ENCODE peak calls at places on chromosomes 12 and 14, in nine cellular contexts. I is A549; L is left ventricle myocardium inferior; H is aorta; U is transverse colon; F is CD4-positive, alpha-beta memory T cell; S is uterus; C is HFF-Myc; D is CD8-positive, alpha-beta memory T cell. Y is an unnamed sample.

GRCh38 chr14:25400607-25401206 is 350.8 kb upstream of the STXBP6 start:
- DNase-seq in I (no peak), L (no peak), H (no peak), U (peak; percentile 66), F (peak; percentile 1), S (no peak), C (peak; percentile 30), D (no peak), Y (peak; percentile 31)

GRCh38 chr14:104499784-104500496 is 79.6 kb upstream of the C14orf180 start:
- DNase-seq in I (no peak), L (no peak), H (no peak), U (peak; percentile 25), F (no peak), S (no peak), C (no peak), D (no peak), Y (no peak)

GRCh38 chr14:50061664-50062437 is 54.5 kb downstream of the VCPKMT start:
- DNase-seq in I (no peak), L (no peak), H (peak; percentile 72), U (peak; percentile 79), F (peak; percentile 76), S (peak; percentile 32), C (peak; percentile 39), D (peak; percentile 60), Y (peak; percentile 95)

GRCh38 chr12:126726481-126727217 is 1540.3 kb upstream of the TMEM132C start:
- DNase-seq in I (no peak), L (no peak), H (no peak), U (no peak), F (no peak), S (no peak), C (no peak), D (no peak), Y (no peak)

GRCh38 chr14:86640288-86640687 is 1110.3 kb downstream of the FLRT2 start:
- DNase-seq in I (no peak), L (no peak), H (no peak), U (no peak), F (no peak), S (no peak), C (no peak), D (no peak), Y (no peak)

GRCh38 chr14:74934476-74935339 is 11.6 kb upstream of the RPS6KL1 start:
- DNase-seq in I (no peak), L (peak; percentile 58), H (peak; percentile 54), U (no peak), F (no peak), S (no peak), C (no peak), D (no peak), Y (no peak)

GRCh38 chr12:58046281-58046680 is 104.9 kb downstream of the ATP23 start:
- DNase-seq in I (no peak), L (no peak), H (no peak), U (no peak), F (no peak), S (no peak), C (no peak), D (no peak), Y (no peak)

GRCh38 chr12:51898506-51898905 is 8.8 kb upstream of the ACVRL1 start:
- DNase-seq in I (no peak), L (no peak), H (peak; percentile 10), U (no peak), F (no peak), S (no peak), C (no peak), D (no peak), Y (no peak)

GRCh38 chr12:63124778-63125177 is 26.2 kb downstream of the AVPR1A start:
- DNase-seq in I (no peak), L (no peak), H (no peak), U (no peak), F (no peak), S (no peak), C (no peak), D (no peak), Y (no peak)

GRCh38 chr14:69153848-69154208 is 909 bp upstream of the DCAF5 start:
- DNase-seq in I (no peak), L (peak; percentile 24), H (no peak), U (peak; percentile 28), F (no peak), S (peak; percentile 26), C (no peak), D (no peak), Y (peak; percentile 16)

GRCh38 chr14:21807975-21808374 is 134.4 kb upstream of the OR4E1 start:
- DNase-seq in I (no peak), L (no peak), H (no peak), U (no peak), F (no peak), S (no peak), C (no peak), D (no peak), Y (no peak)

GRCh38 chr14:78327426-78328210 is 157.4 kb downstream of the NRXN3 start:
- DNase-seq in I (no peak), L (no peak), H (no peak), U (no peak), F (no peak), S (no peak), C (no peak), D (no peak), Y (no peak)

GRCh38 chr14:83535396-83535906 is 1994.5 kb upstream of the FLRT2 start:
- DNase-seq in I (no peak), L (no peak), H (no peak), U (no peak), F (no peak), S (no peak), C (no peak), D (no peak), Y (no peak)

GRCh38 chr14:95045836-95046430 is 111.4 kb downstream of the DICER1 start:
- DNase-seq in I (no peak), L (no peak), H (no peak), U (no peak), F (no peak), S (peak; percentile 7), C (no peak), D (no peak), Y (no peak)

GRCh38 chr12:57579011-57579410 is 12.0 kb upstream of the PIP4K2C start:
- DNase-seq in I (no peak), L (no peak), H (no peak), U (no peak), F (no peak), S (no peak), C (no peak), D (no peak), Y (no peak)

GRCh38 chr12:87924149-87924548 is 105.1 kb downstream of the C12orf50 start:
- DNase-seq in I (no peak), L (no peak), H (no peak), U (no peak), F (no peak), S (no peak), C (no peak), D (no peak), Y (no peak)

GRCh38 chr14:70096866-70097265 is 91.9 kb downstream of the SLC8A3 start:
- DNase-seq in I (peak; percentile 13), L (no peak), H (no peak), U (no peak), F (no peak), S (no peak), C (no peak), D (no peak), Y (no peak)

GRCh38 chr12:128784030-128784770 is 39.6 kb downstream of the SLC15A4 start:
- DNase-seq in I (no peak), L (no peak), H (no peak), U (no peak), F (no peak), S (peak; percentile 29), C (no peak), D (no peak), Y (no peak)

GRCh38 chr14:52455291-52456088 is 96.8 kb downstream of the TXNDC16 start:
- DNase-seq in I (no peak), L (no peak), H (no peak), U (no peak), F (no peak), S (no peak), C (no peak), D (no peak), Y (no peak)

GRCh38 chr12:20474443-20474842 is 106.1 kb downstream of the PDE3A start:
- DNase-seq in I (no peak), L (no peak), H (no peak), U (no peak), F (no peak), S (no peak), C (no peak), D (no peak), Y (no peak)

GRCh38 chr12:56374726-56375597 is 12.3 kb upstream of the APOF start:
- DNase-seq in I (no peak), L (no peak), H (no peak), U (no peak), F (no peak), S (no peak), C (no peak), D (no peak), Y (no peak)
- H3K4me3 ChIP-seq in I (no peak overlapping the region), L (no peak overlapping the region), H (no peak overlapping the region), U (no peak overlapping the region), F (no peak overlapping the region), S (no peak overlapping the region), C (no peak overlapping the region), D (no peak overlapping the region), Y (no peak overlapping the region)

GRCh38 chr14:73754911-73755360 is 40.8 kb upstream of the PNMA1 start:
- DNase-seq in I (no peak), L (peak; percentile 61), H (peak; percentile 70), U (peak; percentile 59), F (no peak), S (peak; percentile 74), C (no peak), D (no peak), Y (no peak)
- H3K4me3 ChIP-seq in I (peak overlapping the region; percentile 10), L (peak overlapping the region; percentile 51), H (no peak overlapping the region), U (no peak overlapping the region), F (peak overlapping the region; percentile 53), S (peak overlapping the region; percentile 14), C (peak overlapping the region; percentile 28), D (peak overlapping the region; percentile 42), Y (peak overlapping the region; percentile 73)

GRCh38 chr12:25123126-25123525 is 71.8 kb downstream of the DNAI7 start:
- DNase-seq in I (no peak), L (no peak), H (no peak), U (no peak), F (no peak), S (no peak), C (no peak), D (no peak), Y (no peak)
- H3K4me3 ChIP-seq in I (no peak overlapping the region), L (no peak overlapping the region), H (no peak overlapping the region), U (no peak overlapping the region), F (no peak overlapping the region), S (no peak overlapping the region), C (no peak overlapping the region), D (no peak overlapping the region), Y (no peak overlapping the region)

DNA sequence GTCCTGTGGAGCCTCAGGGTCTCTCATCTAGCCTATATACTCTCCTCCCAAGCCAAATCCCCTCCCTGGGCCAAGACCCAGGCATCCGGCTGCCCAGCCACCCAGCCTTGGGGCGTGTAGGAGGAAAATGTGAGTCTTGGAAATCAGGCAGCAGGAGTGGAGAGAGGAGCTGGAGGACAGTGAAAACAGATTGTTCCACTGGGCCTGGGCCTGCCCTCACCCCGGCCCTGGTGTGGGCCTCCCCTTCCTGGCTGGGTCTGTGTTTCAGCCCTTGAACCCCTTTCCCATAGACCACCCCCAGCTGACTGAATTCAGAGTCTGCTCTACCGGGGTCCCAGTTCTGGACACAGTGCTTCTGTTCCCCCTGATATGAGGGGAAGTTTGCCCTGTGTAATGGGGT is 6.7 kb downstream of the ITGA5 start:
- DNase-seq in I (no peak), L (no peak), H (peak; percentile 46), U (no peak), F (no peak), S (no peak), C (no peak), D (no peak), Y (no peak)
- H3K4me3 ChIP-seq in I (no peak overlapping the region), L (peak overlapping the region; percentile 76), H (no peak overlapping the region), U (peak overlapping the region; percentile 17), F (peak overlapping the region; percentile 69), S (peak overlapping the region; percentile 7), C (no peak overlapping the region), D (peak overlapping the region; percentile 85), Y (no peak overlapping the region)

Y was measured in GM12865.